ENCODE peak calls at places on chromosomes 2 and 18, in five cellular contexts. One of them, this sample, is unnamed.

GRCh38 chr2:160977376-160977775 is 182.9 kb upstream of the TANK start:
- DNase-seq in kidney epithelial cell: no peak
- DNase-seq in AG10803: no peak
- DNase-seq in tibial artery: no peak
- DNase-seq in body of pancreas: no peak
- DNase-seq in this sample: no peak

GRCh38 chr18:76463358-76463757 is 31.7 kb downstream of the ZNF516 start:
- DNase-seq in tibial artery: no peak
- DNase-seq in body of pancreas: no peak
- DNase-seq in kidney epithelial cell: no peak
- DNase-seq in AG10803: no peak
- DNase-seq in this sample: no peak

GRCh38 chr2:233082222-233082933 is 22.2 kb downstream of the INPP5D start:
- DNase-seq in kidney epithelial cell: no peak
- DNase-seq in body of pancreas: no peak
- DNase-seq in AG10803: no peak
- DNase-seq in tibial artery: no peak
- DNase-seq in this sample: no peak

GRCh38 chr2:10269711-10270610 is 32.7 kb upstream of the HPCAL1 start:
- DNase-seq in AG10803: no peak
- DNase-seq in tibial artery: no peak
- DNase-seq in body of pancreas: peak; percentile 20
- DNase-seq in kidney epithelial cell: no peak
- DNase-seq in this sample: no peak

GRCh38 chr2:59025157-59025757 is 784.1 kb upstream of the FANCL start:
- DNase-seq in tibial artery: no peak
- DNase-seq in kidney epithelial cell: no peak
- DNase-seq in AG10803: peak; percentile 31
- DNase-seq in body of pancreas: peak; percentile 36
- DNase-seq in this sample: peak; percentile 35

GRCh38 chr18:13218376-13219011 is at the start of gene LDLRAD4:
- DNase-seq in tibial artery: peak; percentile 59
- DNase-seq in kidney epithelial cell: no peak
- DNase-seq in body of pancreas: peak; percentile 59
- DNase-seq in AG10803: no peak
- DNase-seq in this sample: no peak

GRCh38 chr2:45170191-45170975 is 161.1 kb upstream of the SIX2 start:
- DNase-seq in tibial artery: no peak
- DNase-seq in body of pancreas: no peak
- DNase-seq in AG10803: no peak
- DNase-seq in kidney epithelial cell: no peak
- DNase-seq in this sample: no peak

GRCh38 chr2:69742170-69742952 is 427 bp downstream of the ANXA4 start:
- DNase-seq in body of pancreas: no peak
- DNase-seq in kidney epithelial cell: no peak
- DNase-seq in AG10803: peak; percentile 7
- DNase-seq in tibial artery: peak; percentile 48
- DNase-seq in this sample: no peak

GRCh38 chr2:230412369-230412706 is 3.7 kb upstream of the SP100 start:
- DNase-seq in body of pancreas: no peak
- DNase-seq in AG10803: no peak
- DNase-seq in kidney epithelial cell: no peak
- DNase-seq in tibial artery: no peak
- DNase-seq in this sample: no peak

GRCh38 chr2:59204040-59204439 is 962.9 kb upstream of the FANCL start:
- DNase-seq in kidney epithelial cell: no peak
- DNase-seq in tibial artery: no peak
- DNase-seq in AG10803: no peak
- DNase-seq in body of pancreas: no peak
- DNase-seq in this sample: no peak

GRCh38 chr2:42074661-42075060 is 26.8 kb downstream of the PKDCC start:
- DNase-seq in AG10803: no peak
- DNase-seq in kidney epithelial cell: no peak
- DNase-seq in body of pancreas: no peak
- DNase-seq in tibial artery: no peak
- DNase-seq in this sample: no peak

GRCh38 chr18:11840493-11840892 is 10.7 kb upstream of the CHMP1B start:
- DNase-seq in AG10803: no peak
- DNase-seq in tibial artery: no peak
- DNase-seq in kidney epithelial cell: no peak
- DNase-seq in body of pancreas: no peak
- DNase-seq in this sample: no peak

GRCh38 chr2:173584676-173585453 is 230.2 kb downstream of the CDCA7 start:
- DNase-seq in body of pancreas: no peak
- DNase-seq in tibial artery: no peak
- DNase-seq in AG10803: peak; percentile 7
- DNase-seq in kidney epithelial cell: no peak
- DNase-seq in this sample: no peak

GRCh38 chr2:176096243-176096985 is 3.2 kb upstream of the HOXD12 start:
- DNase-seq in kidney epithelial cell: no peak
- DNase-seq in body of pancreas: no peak
- DNase-seq in AG10803: no peak
- DNase-seq in tibial artery: no peak
- DNase-seq in this sample: peak; percentile 32

GRCh38 chr2:17620280-17620679 is 79.8 kb downstream of the VSNL1 start:
- DNase-seq in tibial artery: no peak
- DNase-seq in kidney epithelial cell: no peak
- DNase-seq in body of pancreas: no peak
- DNase-seq in AG10803: peak; percentile 34
- DNase-seq in this sample: no peak

GRCh38 chr2:1653137-1653789 is 91.1 kb downstream of the PXDN start:
- DNase-seq in kidney epithelial cell: peak; percentile 75
- DNase-seq in AG10803: peak; percentile 99
- DNase-seq in body of pancreas: peak; percentile 37
- DNase-seq in tibial artery: peak; percentile 91
- DNase-seq in this sample: peak; percentile 88

GRCh38 chr2:30178618-30179404 is 32.0 kb downstream of the YPEL5 start:
- DNase-seq in tibial artery: peak; percentile 63
- DNase-seq in body of pancreas: peak; percentile 55
- DNase-seq in kidney epithelial cell: no peak
- DNase-seq in AG10803: peak; percentile 62
- DNase-seq in this sample: peak; percentile 60

GRCh38 chr2:37916512-37917082 is 8.5 kb upstream of the RMDN2 start:
- DNase-seq in body of pancreas: peak; percentile 65
- DNase-seq in kidney epithelial cell: no peak
- DNase-seq in tibial artery: peak; percentile 75
- DNase-seq in AG10803: peak; percentile 100
- DNase-seq in this sample: peak; percentile 64

GRCh38 chr2:167924556-167924955 is 322.8 kb downstream of the STK39 start:
- DNase-seq in AG10803: no peak
- DNase-seq in kidney epithelial cell: no peak
- DNase-seq in body of pancreas: no peak
- DNase-seq in tibial artery: no peak
- DNase-seq in this sample: no peak

GRCh38 chr2:75828826-75829225 is 118.1 kb upstream of the GCFC2 start:
- DNase-seq in kidney epithelial cell: no peak
- DNase-seq in AG10803: no peak
- DNase-seq in tibial artery: no peak
- DNase-seq in body of pancreas: no peak
- DNase-seq in this sample: no peak

GRCh38 chr18:57733861-57734260 is 69.3 kb downstream of the ATP8B1 start:
- DNase-seq in body of pancreas: no peak
- DNase-seq in kidney epithelial cell: no peak
- DNase-seq in AG10803: no peak
- DNase-seq in tibial artery: no peak
- DNase-seq in this sample: no peak

GRCh38 chr18:57730146-57730545 is 73.0 kb downstream of the ATP8B1 start:
- DNase-seq in tibial artery: no peak
- DNase-seq in body of pancreas: no peak
- DNase-seq in AG10803: no peak
- DNase-seq in kidney epithelial cell: no peak
- DNase-seq in this sample: no peak

GRCh38 chr18:57728941-57729511 is 74.1 kb downstream of the ATP8B1 start:
- DNase-seq in kidney epithelial cell: peak; percentile 60
- DNase-seq in AG10803: peak; percentile 45
- DNase-seq in body of pancreas: peak; percentile 56
- DNase-seq in tibial artery: no peak
- DNase-seq in this sample: no peak

GRCh38 chr18:57727952-57728807 is 74.9 kb downstream of the ATP8B1 start:
- DNase-seq in body of pancreas: no peak
- DNase-seq in tibial artery: no peak
- DNase-seq in kidney epithelial cell: no peak
- DNase-seq in AG10803: no peak
- DNase-seq in this sample: peak; percentile 42
- H3K4me3 ChIP-seq in body of pancreas: no peak overlapping the region
- H3K4me3 ChIP-seq in tibial artery: no peak overlapping the region
- H3K4me3 ChIP-seq in kidney epithelial cell: no peak overlapping the region
- H3K4me3 ChIP-seq in AG10803: no peak overlapping the region
- H3K4me3 ChIP-seq in this sample: no peak overlapping the region

GRCh38 chr2:239273280-239274234 is 127.3 kb downstream of the HDAC4 start:
- DNase-seq in body of pancreas: peak; percentile 55
- DNase-seq in kidney epithelial cell: no peak
- DNase-seq in AG10803: no peak
- DNase-seq in tibial artery: peak; percentile 13
- DNase-seq in this sample: no peak

GRCh38 chr2:239275037-239275685 is 125.7 kb downstream of the HDAC4 start:
- DNase-seq in tibial artery: peak; percentile 89
- DNase-seq in AG10803: peak; percentile 98
- DNase-seq in body of pancreas: peak; percentile 79
- DNase-seq in kidney epithelial cell: peak; percentile 91
- DNase-seq in this sample: peak; percentile 94

GRCh38 chr2:239275871-239276812 is 124.7 kb downstream of the HDAC4 start:
- DNase-seq in body of pancreas: peak; percentile 37
- DNase-seq in tibial artery: peak; percentile 24
- DNase-seq in AG10803: peak; percentile 92
- DNase-seq in kidney epithelial cell: no peak
- DNase-seq in this sample: peak; percentile 90

GRCh38 chr2:239272626-239273025 is 128.2 kb downstream of the HDAC4 start:
- DNase-seq in AG10803: no peak
- DNase-seq in tibial artery: no peak
- DNase-seq in kidney epithelial cell: no peak
- DNase-seq in body of pancreas: peak; percentile 1
- DNase-seq in this sample: no peak

DNA sequence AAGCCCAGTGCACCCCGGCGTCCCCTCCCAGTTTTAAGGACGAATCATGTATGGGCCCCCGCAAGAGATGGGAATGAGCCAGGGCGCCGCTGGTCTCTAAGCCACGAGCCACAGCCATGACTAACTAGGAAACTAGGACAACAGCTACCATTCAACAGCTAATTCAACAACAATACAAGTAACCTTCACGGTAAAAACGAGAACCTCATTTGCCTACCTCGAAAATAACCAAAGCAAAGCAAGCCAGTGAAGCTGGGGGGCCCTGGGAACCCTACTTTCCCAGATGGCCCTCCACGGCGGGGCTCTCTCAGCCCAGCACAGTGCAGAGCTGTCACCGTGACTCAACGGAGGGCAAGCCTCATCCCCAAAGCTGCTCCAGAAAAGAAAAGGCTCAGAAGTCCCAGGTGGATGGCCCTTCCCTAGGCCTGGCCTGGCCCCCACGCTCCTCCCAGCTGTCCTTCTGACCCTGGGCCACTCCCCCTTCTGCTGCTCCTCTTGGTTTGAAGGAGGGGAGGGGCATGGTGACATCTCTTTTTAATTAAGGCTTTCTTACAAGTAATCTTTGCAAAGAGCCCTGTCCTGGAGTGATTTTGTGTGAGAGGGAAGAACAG is 126.3 kb downstream of the HDAC4 start:
- DNase-seq in AG10803: peak; percentile 81
- DNase-seq in tibial artery: peak; percentile 62
- DNase-seq in kidney epithelial cell: no peak
- DNase-seq in body of pancreas: peak; percentile 30
- DNase-seq in this sample: peak; percentile 69
- H3K4me3 ChIP-seq in AG10803: peak overlapping the region; percentile 37
- H3K4me3 ChIP-seq in tibial artery: peak overlapping the region; percentile 41
- H3K4me3 ChIP-seq in kidney epithelial cell: no peak overlapping the region
- H3K4me3 ChIP-seq in body of pancreas: no peak overlapping the region
- H3K4me3 ChIP-seq in this sample: no peak overlapping the region

GRCh38 chr2:128710770-128711169 is 392.1 kb upstream of the HS6ST1 start:
- DNase-seq in tibial artery: no peak
- DNase-seq in body of pancreas: no peak
- DNase-seq in kidney epithelial cell: no peak
- DNase-seq in AG10803: no peak
- DNase-seq in this sample: no peak
- H3K4me3 ChIP-seq in tibial artery: no peak overlapping the region
- H3K4me3 ChIP-seq in body of pancreas: no peak overlapping the region
- H3K4me3 ChIP-seq in kidney epithelial cell: no peak overlapping the region
- H3K4me3 ChIP-seq in AG10803: no peak overlapping the region
- H3K4me3 ChIP-seq in this sample: no peak overlapping the region

GRCh38 chr2:162057426-162057825 is 16.6 kb downstream of the DPP4 start:
- DNase-seq in AG10803: no peak
- DNase-seq in body of pancreas: no peak
- DNase-seq in kidney epithelial cell: no peak
- DNase-seq in tibial artery: no peak
- DNase-seq in this sample: no peak

GRCh38 chr2:162056796-162057399 is 17.1 kb downstream of the DPP4 start:
- DNase-seq in kidney epithelial cell: no peak
- DNase-seq in AG10803: no peak
- DNase-seq in tibial artery: no peak
- DNase-seq in body of pancreas: no peak
- DNase-seq in this sample: no peak

GRCh38 chr2:162053066-162053807 is 20.8 kb downstream of the DPP4 start:
- DNase-seq in kidney epithelial cell: no peak
- DNase-seq in tibial artery: no peak
- DNase-seq in AG10803: no peak
- DNase-seq in body of pancreas: no peak
- DNase-seq in this sample: no peak

GRCh38 chr2:162050513-162050961 is 23.5 kb downstream of the DPP4 start:
- DNase-seq in kidney epithelial cell: no peak
- DNase-seq in body of pancreas: no peak
- DNase-seq in tibial artery: no peak
- DNase-seq in AG10803: no peak
- DNase-seq in this sample: no peak

DNA sequence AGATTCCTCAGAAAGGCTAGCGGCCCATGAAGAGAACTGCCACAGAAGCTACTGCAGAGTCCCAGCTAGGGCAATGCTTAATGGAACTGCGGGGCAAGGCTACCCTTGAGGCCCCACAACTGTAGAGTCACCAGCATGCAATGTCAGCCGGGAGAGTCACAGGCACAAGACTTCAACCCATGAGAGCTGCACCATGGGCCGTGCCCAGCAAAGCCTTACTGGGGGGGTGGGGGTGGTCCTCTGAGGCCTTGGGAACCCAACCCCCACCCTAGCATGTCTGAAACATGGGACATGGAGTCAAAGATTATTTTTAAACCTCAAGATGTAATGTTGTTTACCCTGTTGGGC is 20.2 kb downstream of the DPP4 start:
- DNase-seq in kidney epithelial cell: no peak
- DNase-seq in AG10803: no peak
- DNase-seq in body of pancreas: no peak
- DNase-seq in tibial artery: no peak
- DNase-seq in this sample: no peak
- H3K4me3 ChIP-seq in kidney epithelial cell: no peak overlapping the region
- H3K4me3 ChIP-seq in AG10803: no peak overlapping the region
- H3K4me3 ChIP-seq in body of pancreas: no peak overlapping the region
- H3K4me3 ChIP-seq in tibial artery: no peak overlapping the region
- H3K4me3 ChIP-seq in this sample: no peak overlapping the region

GRCh38 chr2:26008851-26009566 is 24.9 kb upstream of the RAB10 start:
- DNase-seq in tibial artery: peak; percentile 69
- DNase-seq in body of pancreas: peak; percentile 78
- DNase-seq in kidney epithelial cell: no peak
- DNase-seq in AG10803: peak; percentile 88
- DNase-seq in this sample: peak; percentile 64
- H3K4me3 ChIP-seq in tibial artery: no peak overlapping the region
- H3K4me3 ChIP-seq in body of pancreas: no peak overlapping the region
- H3K4me3 ChIP-seq in kidney epithelial cell: no peak overlapping the region
- H3K4me3 ChIP-seq in AG10803: no peak overlapping the region
- H3K4me3 ChIP-seq in this sample: no peak overlapping the region

This sample was measured in fibroblast of villous mesenchyme.